ENCODE peak calls at places on chromosomes 5 and 9, in six cellular contexts. One of them, this sample, is unnamed.
A peak's percentile ranks its signal among the peaks of the same experiment; 100 is the strongest.

GRCh38 chr9:970310-971002 is 6.0 kb upstream of the DMRT3 start:
- DNase-seq in cardiac muscle cell: peak; percentile 66
- DNase-seq in spleen: no peak
- DNase-seq in osteocyte: peak; percentile 80
- DNase-seq in epithelial cell of proximal tubule: no peak
- DNase-seq in bronchial epithelial cell: no peak
- DNase-seq in this sample: no peak

GRCh38 chr9:124696101-124696500 is 75.0 kb downstream of the NR6A1 start:
- DNase-seq in cardiac muscle cell: no peak
- DNase-seq in osteocyte: no peak
- DNase-seq in epithelial cell of proximal tubule: no peak
- DNase-seq in bronchial epithelial cell: peak; percentile 38
- DNase-seq in spleen: no peak
- DNase-seq in this sample: no peak

GRCh38 chr5:145811834-145812625 is 23.1 kb downstream of the PRELID2 start:
- DNase-seq in epithelial cell of proximal tubule: no peak
- DNase-seq in cardiac muscle cell: peak; percentile 37
- DNase-seq in bronchial epithelial cell: peak; percentile 46
- DNase-seq in spleen: no peak
- DNase-seq in osteocyte: no peak
- DNase-seq in this sample: peak; percentile 12

GRCh38 chr9:134533850-134534585 is 107.6 kb upstream of the COL5A1 start:
- DNase-seq in cardiac muscle cell: no peak
- DNase-seq in osteocyte: no peak
- DNase-seq in bronchial epithelial cell: no peak
- DNase-seq in epithelial cell of proximal tubule: no peak
- DNase-seq in spleen: peak; percentile 37
- DNase-seq in this sample: no peak

GRCh38 chr5:177133845-177134652 is 476 bp downstream of the NSD1 start:
- DNase-seq in epithelial cell of proximal tubule: no peak
- DNase-seq in osteocyte: no peak
- DNase-seq in cardiac muscle cell: peak; percentile 70
- DNase-seq in spleen: peak; percentile 93
- DNase-seq in bronchial epithelial cell: no peak
- DNase-seq in this sample: peak; percentile 58

GRCh38 chr9:122991370-122991830 is 42.1 kb upstream of the GPR21 start:
- DNase-seq in spleen: no peak
- DNase-seq in cardiac muscle cell: peak; percentile 8
- DNase-seq in bronchial epithelial cell: peak; percentile 96
- DNase-seq in epithelial cell of proximal tubule: peak; percentile 73
- DNase-seq in osteocyte: no peak
- DNase-seq in this sample: no peak

GRCh38 chr5:95847261-95847592 is 24.7 kb upstream of the GLRX start:
- DNase-seq in osteocyte: no peak
- DNase-seq in spleen: no peak
- DNase-seq in bronchial epithelial cell: no peak
- DNase-seq in cardiac muscle cell: no peak
- DNase-seq in epithelial cell of proximal tubule: no peak
- DNase-seq in this sample: no peak

GRCh38 chr9:131892162-131892707 is 152.4 kb upstream of the RAPGEF1 start:
- DNase-seq in cardiac muscle cell: no peak
- DNase-seq in epithelial cell of proximal tubule: no peak
- DNase-seq in bronchial epithelial cell: peak; percentile 63
- DNase-seq in spleen: no peak
- DNase-seq in osteocyte: no peak
- DNase-seq in this sample: no peak

GRCh38 chr5:173240091-173241050 is 5.4 kb upstream of the NKX2-5 start:
- DNase-seq in bronchial epithelial cell: no peak
- DNase-seq in epithelial cell of proximal tubule: no peak
- DNase-seq in osteocyte: no peak
- DNase-seq in cardiac muscle cell: peak; percentile 75
- DNase-seq in spleen: no peak
- DNase-seq in this sample: no peak

GRCh38 chr9:124465736-124466135 is 15.5 kb downstream of the ADGRD2 start:
- DNase-seq in epithelial cell of proximal tubule: no peak
- DNase-seq in spleen: peak; percentile 14
- DNase-seq in cardiac muscle cell: no peak
- DNase-seq in bronchial epithelial cell: no peak
- DNase-seq in osteocyte: no peak
- DNase-seq in this sample: no peak

GRCh38 chr5:128572546-128573339 is 34.7 kb upstream of the FBN2 start:
- DNase-seq in spleen: no peak
- DNase-seq in bronchial epithelial cell: no peak
- DNase-seq in cardiac muscle cell: no peak
- DNase-seq in osteocyte: no peak
- DNase-seq in epithelial cell of proximal tubule: no peak
- DNase-seq in this sample: no peak

GRCh38 chr9:101435601-101436079 is at the start of gene ALDOB:
- DNase-seq in epithelial cell of proximal tubule: no peak
- DNase-seq in spleen: no peak
- DNase-seq in cardiac muscle cell: no peak
- DNase-seq in osteocyte: no peak
- DNase-seq in bronchial epithelial cell: no peak
- DNase-seq in this sample: no peak

GRCh38 chr9:123660691-123661090 is 269.2 kb downstream of the DENND1A start:
- DNase-seq in epithelial cell of proximal tubule: no peak
- DNase-seq in osteocyte: no peak
- DNase-seq in cardiac muscle cell: no peak
- DNase-seq in spleen: no peak
- DNase-seq in bronchial epithelial cell: no peak
- DNase-seq in this sample: no peak

GRCh38 chr5:96064905-96065304 is 103.3 kb upstream of the ELL2 start:
- DNase-seq in epithelial cell of proximal tubule: no peak
- DNase-seq in osteocyte: no peak
- DNase-seq in bronchial epithelial cell: peak; percentile 53
- DNase-seq in cardiac muscle cell: no peak
- DNase-seq in spleen: no peak
- DNase-seq in this sample: no peak

GRCh38 chr9:121582641-121583040 is 68.8 kb upstream of the DAB2IP start:
- DNase-seq in cardiac muscle cell: no peak
- DNase-seq in osteocyte: no peak
- DNase-seq in bronchial epithelial cell: no peak
- DNase-seq in spleen: no peak
- DNase-seq in epithelial cell of proximal tubule: no peak
- DNase-seq in this sample: no peak

GRCh38 chr5:42026446-42026845 is 101.4 kb downstream of the FBXO4 start:
- DNase-seq in spleen: no peak
- DNase-seq in osteocyte: no peak
- DNase-seq in epithelial cell of proximal tubule: no peak
- DNase-seq in cardiac muscle cell: no peak
- DNase-seq in bronchial epithelial cell: no peak
- DNase-seq in this sample: no peak

GRCh38 chr5:132688536-132689409 is 15.0 kb downstream of the IL4 start:
- DNase-seq in epithelial cell of proximal tubule: no peak
- DNase-seq in cardiac muscle cell: no peak
- DNase-seq in bronchial epithelial cell: no peak
- DNase-seq in osteocyte: no peak
- DNase-seq in spleen: no peak
- DNase-seq in this sample: no peak

GRCh38 chr5:36150676-36151433 is 832 bp downstream of the LMBRD2 start:
- DNase-seq in epithelial cell of proximal tubule: no peak
- DNase-seq in spleen: peak; percentile 89
- DNase-seq in cardiac muscle cell: peak; percentile 78
- DNase-seq in osteocyte: no peak
- DNase-seq in bronchial epithelial cell: peak; percentile 78
- DNase-seq in this sample: peak; percentile 36

GRCh38 chr5:14901462-14902051 is 30.0 kb upstream of the ANKH start:
- DNase-seq in spleen: no peak
- DNase-seq in bronchial epithelial cell: no peak
- DNase-seq in epithelial cell of proximal tubule: no peak
- DNase-seq in osteocyte: no peak
- DNase-seq in cardiac muscle cell: no peak
- DNase-seq in this sample: no peak

GRCh38 chr9:120689860-120690259 is 24.4 kb downstream of the MEGF9 start:
- DNase-seq in osteocyte: no peak
- DNase-seq in bronchial epithelial cell: no peak
- DNase-seq in epithelial cell of proximal tubule: no peak
- DNase-seq in cardiac muscle cell: no peak
- DNase-seq in spleen: no peak
- DNase-seq in this sample: no peak

GRCh38 chr9:108184941-108185340 is 670.8 kb downstream of the ACTL7B start:
- DNase-seq in epithelial cell of proximal tubule: no peak
- DNase-seq in bronchial epithelial cell: peak; percentile 90
- DNase-seq in cardiac muscle cell: no peak
- DNase-seq in spleen: no peak
- DNase-seq in osteocyte: no peak
- DNase-seq in this sample: no peak

GRCh38 chr5:174581483-174581882 is 142.9 kb upstream of the MSX2 start:
- DNase-seq in epithelial cell of proximal tubule: no peak
- DNase-seq in osteocyte: no peak
- DNase-seq in bronchial epithelial cell: no peak
- DNase-seq in spleen: no peak
- DNase-seq in cardiac muscle cell: peak; percentile 81
- DNase-seq in this sample: no peak

GRCh38 chr5:74957029-74957781 is 91.0 kb upstream of the FAM169A start:
- DNase-seq in osteocyte: no peak
- DNase-seq in bronchial epithelial cell: no peak
- DNase-seq in spleen: no peak
- DNase-seq in cardiac muscle cell: no peak
- DNase-seq in epithelial cell of proximal tubule: no peak
- DNase-seq in this sample: no peak

GRCh38 chr9:133023117-133023890 is 7.5 kb upstream of the GTF3C5 start:
- DNase-seq in epithelial cell of proximal tubule: no peak
- DNase-seq in cardiac muscle cell: no peak
- DNase-seq in osteocyte: no peak
- DNase-seq in spleen: no peak
- DNase-seq in bronchial epithelial cell: no peak
- DNase-seq in this sample: no peak

GRCh38 chr9:92745236-92745790 is 19.3 kb downstream of the BICD2 start:
- DNase-seq in osteocyte: no peak
- DNase-seq in cardiac muscle cell: no peak
- DNase-seq in spleen: peak; percentile 30
- DNase-seq in bronchial epithelial cell: no peak
- DNase-seq in epithelial cell of proximal tubule: no peak
- DNase-seq in this sample: no peak

GRCh38 chr5:67355135-67355729 is 158.6 kb upstream of the CD180 start:
- DNase-seq in cardiac muscle cell: no peak
- DNase-seq in osteocyte: no peak
- DNase-seq in spleen: no peak
- DNase-seq in epithelial cell of proximal tubule: no peak
- DNase-seq in bronchial epithelial cell: no peak
- DNase-seq in this sample: no peak
- TF ChIP-seq CTCF in cardiac muscle cell: no peak
- TF ChIP-seq CTCF in osteocyte: no peak
- TF ChIP-seq CTCF in spleen: no peak
- TF ChIP-seq CTCF in epithelial cell of proximal tubule: no peak
- TF ChIP-seq CTCF in bronchial epithelial cell: no peak
- TF ChIP-seq CTCF in this sample: no peak

GRCh38 chr9:136324501-136325300 is 2.6 kb upstream of the GPSM1 start:
- DNase-seq in osteocyte: no peak
- DNase-seq in cardiac muscle cell: peak; percentile 84
- DNase-seq in epithelial cell of proximal tubule: no peak
- DNase-seq in bronchial epithelial cell: no peak
- DNase-seq in spleen: no peak
- DNase-seq in this sample: peak; percentile 70
- TF ChIP-seq CTCF in osteocyte: no peak
- TF ChIP-seq CTCF in cardiac muscle cell: no peak
- TF ChIP-seq CTCF in epithelial cell of proximal tubule: no peak
- TF ChIP-seq CTCF in bronchial epithelial cell: no peak
- TF ChIP-seq CTCF in spleen: no peak
- TF ChIP-seq CTCF in this sample: no peak

GRCh38 chr9:68417762-68418161 is 61.4 kb downstream of the PGM5 start:
- DNase-seq in spleen: no peak
- DNase-seq in osteocyte: no peak
- DNase-seq in cardiac muscle cell: peak; percentile 21
- DNase-seq in epithelial cell of proximal tubule: no peak
- DNase-seq in bronchial epithelial cell: no peak
- DNase-seq in this sample: no peak

GRCh38 chr9:68418259-68418845 is 61.9 kb downstream of the PGM5 start:
- DNase-seq in spleen: no peak
- DNase-seq in osteocyte: no peak
- DNase-seq in bronchial epithelial cell: no peak
- DNase-seq in cardiac muscle cell: peak; percentile 80
- DNase-seq in epithelial cell of proximal tubule: no peak
- DNase-seq in this sample: peak; percentile 37

GRCh38 chr9:68416891-68417570 is 60.6 kb downstream of the PGM5 start:
- DNase-seq in spleen: no peak
- DNase-seq in cardiac muscle cell: peak; percentile 29
- DNase-seq in osteocyte: no peak
- DNase-seq in epithelial cell of proximal tubule: no peak
- DNase-seq in bronchial epithelial cell: peak; percentile 7
- DNase-seq in this sample: no peak
- TF ChIP-seq CTCF in spleen: no peak
- TF ChIP-seq CTCF in cardiac muscle cell: peak; percentile 23
- TF ChIP-seq CTCF in osteocyte: no peak
- TF ChIP-seq CTCF in epithelial cell of proximal tubule: peak; percentile 61
- TF ChIP-seq CTCF in bronchial epithelial cell: peak; percentile 25
- TF ChIP-seq CTCF in this sample: no peak

GRCh38 chr5:133827001-133827400 is 141.4 kb downstream of the C5orf15 start:
- DNase-seq in epithelial cell of proximal tubule: no peak
- DNase-seq in cardiac muscle cell: no peak
- DNase-seq in bronchial epithelial cell: no peak
- DNase-seq in spleen: peak; percentile 58
- DNase-seq in osteocyte: no peak
- DNase-seq in this sample: no peak
- TF ChIP-seq CTCF in epithelial cell of proximal tubule: no peak
- TF ChIP-seq CTCF in cardiac muscle cell: no peak
- TF ChIP-seq CTCF in bronchial epithelial cell: no peak
- TF ChIP-seq CTCF in spleen: no peak
- TF ChIP-seq CTCF in osteocyte: no peak
- TF ChIP-seq CTCF in this sample: no peak

DNA sequence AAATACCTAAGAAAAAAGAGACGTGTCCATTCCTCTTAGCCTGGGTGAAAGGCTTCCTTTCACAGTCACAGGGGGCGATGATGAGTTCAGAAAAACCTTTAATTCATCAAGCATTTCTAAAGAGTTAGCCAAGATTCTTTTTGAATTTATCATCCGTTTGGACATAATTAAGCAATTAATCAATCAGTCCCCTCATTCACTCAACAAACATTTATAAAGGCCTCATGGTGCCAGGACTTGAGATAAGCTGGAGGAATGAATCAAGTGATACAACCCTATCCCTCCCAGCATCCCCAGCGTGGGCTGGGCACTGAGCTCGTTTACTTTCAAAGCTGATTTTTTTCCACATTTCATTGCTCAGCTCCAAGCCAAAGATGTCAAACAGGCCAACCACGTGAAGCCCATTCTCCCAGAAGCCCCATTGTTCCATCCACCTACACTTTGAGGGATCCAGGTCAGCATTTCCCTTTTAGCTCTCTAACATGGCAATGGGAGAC is 140.5 kb downstream of the SLIT3 start:
- DNase-seq in cardiac muscle cell: no peak
- DNase-seq in spleen: no peak
- DNase-seq in osteocyte: no peak
- DNase-seq in epithelial cell of proximal tubule: no peak
- DNase-seq in bronchial epithelial cell: peak; percentile 12
- DNase-seq in this sample: no peak
- TF ChIP-seq CTCF in cardiac muscle cell: peak; percentile 48
- TF ChIP-seq CTCF in spleen: no peak
- TF ChIP-seq CTCF in osteocyte: peak; percentile 38
- TF ChIP-seq CTCF in epithelial cell of proximal tubule: peak; percentile 26
- TF ChIP-seq CTCF in bronchial epithelial cell: no peak
- TF ChIP-seq CTCF in this sample: no peak